ENCODE peak calls at places on chromosomes 7 and 10, in six cellular contexts. P is body of pancreas; U is ascending aorta; L is tibial nerve; V is CD8-positive, alpha-beta T cell; W is pancreas. O is an unnamed sample. For H3K4me1, the result is how much of the 10 kb centered on the place peaks cover.

GRCh38 chr10:42769173-42769572 is 13.4 kb upstream of the BMS1 start:
- DNase-seq in P (no peak), U (no peak), L (no peak), V (no peak), W (no peak), O (no peak)

GRCh38 chr10:10967029-10967428 is 50.6 kb upstream of the CELF2 start:
- DNase-seq in L (no peak), W (no peak), U (no peak), P (peak), V (no peak), O (no peak)

GRCh38 chr10:120989279-120989678 is 138.1 kb downstream of the WDR11 start:
- DNase-seq in L (no peak), V (no peak), P (no peak), W (no peak), U (peak), O (peak)

GRCh38 chr10:94760586-94761178 is 1.8 kb upstream of the CYP2C19 start:
- DNase-seq in W (no peak), V (no peak), L (no peak), P (no peak), U (no peak), O (no peak)

GRCh38 chr10:14554843-14555205 is 219.9 kb downstream of the FAM107B start:
- DNase-seq in W (no peak), L (no peak), U (no peak), P (no peak), V (no peak), O (no peak)

GRCh38 chr10:60962946-60963345 is 19.0 kb upstream of the RHOBTB1 start:
- DNase-seq in W (no peak), U (no peak), L (no peak), P (no peak), V (no peak), O (no peak)

GRCh38 chr7:87878208-87878735 is 2.0 kb downstream of the DBF4 start:
- DNase-seq in P (no peak), W (no peak), U (no peak), L (no peak), V (no peak), O (no peak)

GRCh38 chr7:128867842-128868623 is 5.4 kb downstream of the ATP6V1F start:
- DNase-seq in U (no peak), V (no peak), L (no peak), W (no peak), P (peak), O (no peak)

GRCh38 chr7:83528925-83529423 is 120.0 kb downstream of the SEMA3E start:
- DNase-seq in W (no peak), P (no peak), U (no peak), L (no peak), V (no peak), O (no peak)

GRCh38 chr10:68043030-68043429 is 32.1 kb downstream of the HERC4 start:
- DNase-seq in W (no peak), P (no peak), L (no peak), V (no peak), U (no peak), O (no peak)

GRCh38 chr10:122204691-122205489 is 66.2 kb upstream of the BTBD16 start:
- DNase-seq in U (no peak), P (no peak), W (no peak), L (no peak), V (no peak), O (no peak)

GRCh38 chr10:43076876-43077420 is at the start of gene RET:
- DNase-seq in V (no peak), L (no peak), W (peak), U (no peak), P (no peak), O (no peak)

GRCh38 chr10:72010234-72010992 is 46.2 kb downstream of the CHST3 start:
- DNase-seq in V (no peak), U (no peak), P (no peak), L (no peak), W (no peak), O (peak)

GRCh38 chr10:124500767-124501166 is 39.1 kb downstream of the LHPP start:
- DNase-seq in W (no peak), V (no peak), L (no peak), U (no peak), P (no peak), O (no peak)

GRCh38 chr7:4261038-4261960 is 420.8 kb upstream of the FOXK1 start:
- DNase-seq in P (no peak), L (no peak), U (no peak), W (no peak), V (no peak), O (no peak)
- H3K4me1 ChIP-seq in P (under half), L (under half), U (under half), W (under half), V (under half), O (under half)

GRCh38 chr7:39978252-39978934 is 28.3 kb downstream of the CDK13 start:
- DNase-seq in L (no peak), W (no peak), V (no peak), P (no peak), U (no peak), O (no peak)
- H3K27ac ChIP-seq in L (no peak), W (no peak), V (no peak), P (no peak), U (no peak), O (no peak)

DNA sequence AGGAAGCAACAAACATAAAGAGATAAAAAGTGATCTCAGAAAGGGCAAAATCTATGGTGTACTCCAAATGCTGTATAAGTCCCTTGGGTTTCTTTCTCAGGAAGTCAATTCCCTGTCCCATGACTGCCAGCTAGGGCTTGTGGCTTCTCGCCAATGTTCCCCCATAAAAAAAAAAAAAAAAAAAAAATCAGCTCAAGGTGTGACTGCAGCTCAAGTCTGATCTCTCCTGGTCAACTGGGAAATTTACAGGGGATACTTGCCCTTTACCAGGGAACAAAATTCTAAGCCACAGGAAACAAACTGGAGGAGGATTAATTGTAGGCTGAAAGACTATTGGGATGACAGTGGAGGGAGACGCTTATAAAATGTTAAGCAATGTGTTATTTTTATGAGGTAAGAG is 76.0 kb downstream of the PCGF5 start:
- DNase-seq in V (no peak), P (no peak), W (no peak), L (no peak), U (no peak), O (no peak)
- TF ChIP-seq CTCF in V (no peak), P (no peak), W (no peak), L (no peak), U (no peak), O (no peak)

DNA sequence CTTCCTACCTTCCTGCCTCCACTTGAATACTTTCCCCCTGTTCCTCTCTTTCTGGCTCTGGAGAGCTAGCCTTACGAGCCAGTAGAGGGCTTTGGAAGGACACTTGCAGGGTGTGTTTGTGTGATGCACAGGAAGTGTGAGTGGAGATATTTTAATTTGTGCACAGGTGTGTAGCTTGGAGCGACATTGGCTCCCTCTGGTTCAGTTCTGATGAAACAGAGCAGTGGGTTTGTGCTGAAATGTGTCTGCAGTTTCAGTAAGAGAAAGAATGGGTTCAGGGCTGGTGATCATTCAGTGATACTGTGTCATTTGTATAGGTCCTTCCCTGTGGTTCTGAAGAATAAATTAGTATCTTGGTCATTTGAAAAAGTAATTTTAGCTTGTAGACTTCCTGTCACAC is 86.9 kb downstream of the SND1 start:
- DNase-seq in V (no peak), W (no peak), L (no peak), U (no peak), P (no peak), O (no peak)
- H3K4me1 ChIP-seq in V (under half), W (under half), L (under half), U (under half), P (under half), O (under half)

DNA sequence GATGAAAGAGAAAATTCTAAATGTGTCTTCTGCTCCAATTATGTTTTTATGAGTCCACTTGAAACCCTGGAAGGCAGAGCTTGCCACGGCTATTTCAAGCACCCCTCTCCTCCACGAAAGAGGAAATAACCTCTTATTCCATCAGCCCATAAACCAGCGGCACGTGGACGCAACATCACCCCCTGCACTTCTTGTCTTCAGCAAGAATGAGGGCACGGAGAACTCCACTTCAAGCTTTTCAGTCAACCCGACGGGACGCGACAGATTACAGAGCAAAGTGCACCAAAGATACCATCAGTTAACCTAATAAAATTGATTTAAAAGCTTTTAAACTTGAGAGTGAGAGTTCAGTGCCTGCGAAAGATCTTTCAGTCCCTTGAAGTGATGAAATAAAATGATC is 406.3 kb downstream of the GALNT17 start:
- DNase-seq in W (no peak), L (no peak), P (no peak), U (no peak), V (no peak), O (no peak)
- H3K27ac ChIP-seq in W (no peak), L (no peak), P (no peak), U (no peak), V (no peak), O (no peak)

O was measured in tibial artery.